ENCODE peak calls at places on chromosomes 2 and 18, in seven cellular contexts. One of them, this sample, is unnamed.

GRCh38 chr2:225667465-225667864 is 268.0 kb downstream of the NYAP2 start:
- DNase-seq in heart left ventricle: no peak
- DNase-seq in adrenal gland: no peak
- DNase-seq in K562: no peak
- DNase-seq in A549: no peak
- DNase-seq in body of pancreas: no peak
- DNase-seq in IMR-90: no peak
- DNase-seq in this sample: no peak

GRCh38 chr2:19217203-19217602 is 141.2 kb downstream of the OSR1 start:
- DNase-seq in heart left ventricle: no peak
- DNase-seq in adrenal gland: no peak
- DNase-seq in K562: no peak
- DNase-seq in A549: no peak
- DNase-seq in body of pancreas: no peak
- DNase-seq in IMR-90: no peak
- DNase-seq in this sample: no peak

GRCh38 chr18:68696937-68697336 is 18.0 kb downstream of the TMX3 start:
- DNase-seq in heart left ventricle: no peak
- DNase-seq in adrenal gland: no peak
- DNase-seq in K562: no peak
- DNase-seq in A549: no peak
- DNase-seq in body of pancreas: no peak
- DNase-seq in IMR-90: no peak
- DNase-seq in this sample: no peak

GRCh38 chr2:218028189-218028495 is 25.3 kb upstream of the TNS1 start:
- DNase-seq in heart left ventricle: no peak
- DNase-seq in adrenal gland: no peak
- DNase-seq in K562: no peak
- DNase-seq in A549: no peak
- DNase-seq in body of pancreas: no peak
- DNase-seq in IMR-90: no peak
- DNase-seq in this sample: no peak

GRCh38 chr18:22282311-22283235 is 113.2 kb downstream of the GATA6 start:
- DNase-seq in heart left ventricle: no peak
- DNase-seq in adrenal gland: no peak
- DNase-seq in K562: no peak
- DNase-seq in A549: peak
- DNase-seq in body of pancreas: no peak
- DNase-seq in IMR-90: peak
- DNase-seq in this sample: no peak

GRCh38 chr2:142462291-142462690 is 331.5 kb upstream of the LRP1B start:
- DNase-seq in heart left ventricle: no peak
- DNase-seq in adrenal gland: no peak
- DNase-seq in K562: no peak
- DNase-seq in A549: no peak
- DNase-seq in body of pancreas: no peak
- DNase-seq in IMR-90: no peak
- DNase-seq in this sample: no peak

GRCh38 chr2:8630676-8631464 is 51.0 kb upstream of the ID2 start:
- DNase-seq in heart left ventricle: no peak
- DNase-seq in adrenal gland: no peak
- DNase-seq in K562: no peak
- DNase-seq in A549: no peak
- DNase-seq in body of pancreas: no peak
- DNase-seq in IMR-90: no peak
- DNase-seq in this sample: peak

GRCh38 chr2:105243961-105244360 is 2.4 kb downstream of the GPR45 start:
- DNase-seq in heart left ventricle: no peak
- DNase-seq in adrenal gland: no peak
- DNase-seq in K562: peak
- DNase-seq in A549: no peak
- DNase-seq in body of pancreas: no peak
- DNase-seq in IMR-90: no peak
- DNase-seq in this sample: no peak

GRCh38 chr2:28649481-28650260 is 102.0 kb upstream of the PPP1CB start:
- DNase-seq in heart left ventricle: no peak
- DNase-seq in adrenal gland: no peak
- DNase-seq in K562: no peak
- DNase-seq in A549: no peak
- DNase-seq in body of pancreas: no peak
- DNase-seq in IMR-90: peak
- DNase-seq in this sample: no peak

GRCh38 chr2:20052872-20053281 is 1.4 kb upstream of the LAPTM4A start:
- DNase-seq in heart left ventricle: peak
- DNase-seq in adrenal gland: peak
- DNase-seq in K562: peak
- DNase-seq in A549: peak
- DNase-seq in body of pancreas: peak
- DNase-seq in IMR-90: peak
- DNase-seq in this sample: no peak

GRCh38 chr2:217643814-217644301 is 358.9 kb downstream of the TNS1 start:
- DNase-seq in heart left ventricle: no peak
- DNase-seq in adrenal gland: no peak
- DNase-seq in K562: no peak
- DNase-seq in A549: no peak
- DNase-seq in body of pancreas: no peak
- DNase-seq in IMR-90: no peak
- DNase-seq in this sample: no peak

GRCh38 chr2:230050151-230050550 is 18.6 kb downstream of the SLC16A14 start:
- DNase-seq in heart left ventricle: no peak
- DNase-seq in adrenal gland: no peak
- DNase-seq in K562: no peak
- DNase-seq in A549: no peak
- DNase-seq in body of pancreas: no peak
- DNase-seq in IMR-90: no peak
- DNase-seq in this sample: no peak

GRCh38 chr18:74598350-74599001 is 806 bp downstream of the ZNF407 start:
- DNase-seq in heart left ventricle: peak
- DNase-seq in adrenal gland: peak
- DNase-seq in K562: peak
- DNase-seq in A549: peak
- DNase-seq in body of pancreas: peak
- DNase-seq in IMR-90: peak
- DNase-seq in this sample: peak

GRCh38 chr2:2735041-2735440 is 404.0 kb upstream of the MYT1L start:
- DNase-seq in heart left ventricle: no peak
- DNase-seq in adrenal gland: no peak
- DNase-seq in K562: no peak
- DNase-seq in A549: no peak
- DNase-seq in body of pancreas: no peak
- DNase-seq in IMR-90: no peak
- DNase-seq in this sample: peak

GRCh38 chr2:3633982-3634630 is 23.9 kb upstream of the ALLC start:
- DNase-seq in heart left ventricle: no peak
- DNase-seq in adrenal gland: no peak
- DNase-seq in K562: no peak
- DNase-seq in A549: no peak
- DNase-seq in body of pancreas: no peak
- DNase-seq in IMR-90: no peak
- DNase-seq in this sample: peak

GRCh38 chr2:229713371-229714079 is 830 bp downstream of the DNER start:
- DNase-seq in heart left ventricle: peak
- DNase-seq in adrenal gland: peak
- DNase-seq in K562: no peak
- DNase-seq in A549: peak
- DNase-seq in body of pancreas: no peak
- DNase-seq in IMR-90: no peak
- DNase-seq in this sample: no peak

GRCh38 chr2:100895402-100895801 is 75.5 kb downstream of the NPAS2 start:
- DNase-seq in heart left ventricle: peak
- DNase-seq in adrenal gland: peak
- DNase-seq in K562: no peak
- DNase-seq in A549: no peak
- DNase-seq in body of pancreas: peak
- DNase-seq in IMR-90: no peak
- DNase-seq in this sample: no peak

GRCh38 chr2:29463181-29463900 is 348.1 kb downstream of the CLIP4 start:
- DNase-seq in heart left ventricle: no peak
- DNase-seq in adrenal gland: no peak
- DNase-seq in K562: no peak
- DNase-seq in A549: no peak
- DNase-seq in body of pancreas: no peak
- DNase-seq in IMR-90: peak
- DNase-seq in this sample: no peak

GRCh38 chr2:225233234-225233633 is 166.3 kb upstream of the NYAP2 start:
- DNase-seq in heart left ventricle: no peak
- DNase-seq in adrenal gland: no peak
- DNase-seq in K562: no peak
- DNase-seq in A549: no peak
- DNase-seq in body of pancreas: no peak
- DNase-seq in IMR-90: peak
- DNase-seq in this sample: no peak

GRCh38 chr2:141703506-141703905 is 427.3 kb downstream of the LRP1B start:
- DNase-seq in heart left ventricle: no peak
- DNase-seq in adrenal gland: no peak
- DNase-seq in K562: no peak
- DNase-seq in A549: no peak
- DNase-seq in body of pancreas: no peak
- DNase-seq in IMR-90: no peak
- DNase-seq in this sample: no peak

GRCh38 chr18:50356036-50356945 is 18.6 kb upstream of the SKA1 start:
- DNase-seq in heart left ventricle: no peak
- DNase-seq in adrenal gland: peak
- DNase-seq in K562: no peak
- DNase-seq in A549: no peak
- DNase-seq in body of pancreas: no peak
- DNase-seq in IMR-90: no peak
- DNase-seq in this sample: no peak

GRCh38 chr18:50359806-50360205 is 15.0 kb upstream of the SKA1 start:
- DNase-seq in heart left ventricle: no peak
- DNase-seq in adrenal gland: no peak
- DNase-seq in K562: no peak
- DNase-seq in A549: no peak
- DNase-seq in body of pancreas: no peak
- DNase-seq in IMR-90: no peak
- DNase-seq in this sample: no peak

DNA sequence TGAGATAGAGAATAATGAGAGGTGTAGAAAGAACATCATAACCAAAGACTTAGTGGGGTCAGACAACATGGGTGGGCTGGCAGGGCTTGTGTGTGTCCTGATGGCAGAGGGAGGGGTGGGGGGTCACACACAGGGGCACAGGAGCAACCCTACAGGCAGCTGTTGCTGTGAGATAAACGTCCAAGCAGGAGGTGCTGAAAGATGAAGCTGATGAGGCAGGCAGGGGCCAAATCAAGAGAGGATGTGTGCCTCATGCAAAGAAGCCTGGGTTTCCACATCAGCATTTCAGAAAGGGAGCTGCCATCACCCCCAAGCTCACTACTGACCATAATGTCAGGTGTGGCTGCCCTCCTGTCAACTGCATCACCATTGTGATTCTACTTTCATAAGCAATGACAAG is 16.0 kb upstream of the SKA1 start:
- DNase-seq in heart left ventricle: no peak
- DNase-seq in adrenal gland: no peak
- DNase-seq in K562: peak
- DNase-seq in A549: no peak
- DNase-seq in body of pancreas: no peak
- DNase-seq in IMR-90: no peak
- DNase-seq in this sample: no peak
- H3K27ac ChIP-seq in heart left ventricle: no peak
- H3K27ac ChIP-seq in adrenal gland: no peak
- H3K27ac ChIP-seq in K562: no peak
- H3K27ac ChIP-seq in A549: no peak
- H3K27ac ChIP-seq in body of pancreas: no peak
- H3K27ac ChIP-seq in IMR-90: no peak
- H3K27ac ChIP-seq in this sample: no peak

GRCh38 chr2:161974417-161974816 is 99.6 kb downstream of the DPP4 start:
- DNase-seq in heart left ventricle: no peak
- DNase-seq in adrenal gland: no peak
- DNase-seq in K562: no peak
- DNase-seq in A549: no peak
- DNase-seq in body of pancreas: no peak
- DNase-seq in IMR-90: no peak
- DNase-seq in this sample: no peak
- H3K4me3 ChIP-seq in heart left ventricle: no peak
- H3K4me3 ChIP-seq in adrenal gland: no peak
- H3K4me3 ChIP-seq in K562: no peak
- H3K4me3 ChIP-seq in A549: no peak
- H3K4me3 ChIP-seq in body of pancreas: no peak
- H3K4me3 ChIP-seq in IMR-90: no peak
- H3K4me3 ChIP-seq in this sample: no peak

DNA sequence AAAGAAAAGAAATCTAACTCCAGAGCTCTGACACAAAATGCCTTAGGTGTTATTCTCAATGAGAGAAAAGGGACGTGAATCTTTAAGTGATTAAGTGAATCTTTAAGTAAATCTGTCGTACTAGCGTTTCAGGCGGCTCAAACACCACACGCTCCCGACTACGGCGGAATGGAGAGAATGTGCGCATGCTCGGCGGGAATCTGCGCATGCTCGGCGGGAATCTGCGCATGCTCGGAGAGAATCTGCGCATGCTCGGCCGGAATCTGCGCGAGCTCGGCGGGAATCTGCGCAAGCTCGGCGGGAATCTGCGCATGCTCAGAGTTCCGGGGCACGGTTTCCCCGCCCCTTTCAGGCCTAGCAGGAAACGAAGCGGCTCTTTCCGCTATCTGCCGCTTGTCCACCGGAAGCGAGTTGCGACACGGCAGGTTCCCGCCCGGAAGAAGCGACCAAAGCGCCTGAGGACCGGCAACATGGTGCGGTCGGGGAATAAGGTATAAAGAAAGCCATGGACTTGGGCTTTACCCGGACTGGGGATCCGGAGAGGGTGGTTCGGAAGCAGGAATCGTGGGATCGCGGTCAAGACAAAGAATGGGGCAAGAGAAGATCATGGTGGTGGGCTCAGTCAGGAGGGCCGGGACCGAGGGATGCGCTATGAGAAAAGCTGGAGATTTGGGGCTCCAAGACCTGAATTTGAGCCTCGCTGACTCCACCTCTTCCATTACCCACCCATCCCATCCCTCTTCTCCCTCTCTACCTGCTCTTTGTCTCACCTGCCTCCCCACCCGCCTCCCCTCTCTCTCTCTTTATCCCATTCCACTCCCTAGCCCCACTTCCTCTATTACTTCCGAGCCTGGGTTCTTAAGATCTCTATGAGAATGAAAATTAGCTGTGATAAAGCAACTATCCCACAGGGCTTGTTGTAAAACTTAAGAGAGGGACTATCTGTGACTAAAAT is at the start of gene XRCC5:
- DNase-seq in heart left ventricle: peak
- DNase-seq in adrenal gland: peak
- DNase-seq in K562: peak
- DNase-seq in A549: peak
- DNase-seq in body of pancreas: peak
- DNase-seq in IMR-90: peak
- DNase-seq in this sample: peak
- TF ChIP-seq POLR2A in heart left ventricle: peak
- TF ChIP-seq POLR2A in adrenal gland: peak
- TF ChIP-seq POLR2A in K562: peak
- TF ChIP-seq POLR2A in A549: peak
- TF ChIP-seq POLR2A in body of pancreas: no peak
- TF ChIP-seq POLR2A in IMR-90: peak
- TF ChIP-seq POLR2A in this sample: peak

DNA sequence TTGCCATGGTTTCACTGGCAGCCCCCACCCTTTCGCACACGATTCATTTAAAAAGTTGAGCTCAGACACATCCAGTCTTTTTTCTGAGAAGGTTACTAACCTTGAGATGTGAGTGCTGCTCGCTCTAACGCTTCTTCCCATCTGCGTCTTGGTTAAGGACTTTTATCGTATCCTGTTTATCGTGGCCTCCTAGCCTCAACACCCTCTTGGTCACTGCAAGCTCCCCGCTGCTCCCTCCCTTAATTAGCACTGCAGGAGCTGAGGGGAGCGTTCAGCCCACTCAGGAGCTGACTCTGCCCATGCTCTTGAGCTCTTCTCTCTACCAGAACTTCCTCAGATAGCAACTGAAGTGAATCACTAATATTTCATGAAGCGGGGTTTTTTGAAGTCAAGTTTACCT is 9.0 kb upstream of the CD226 start:
- DNase-seq in heart left ventricle: no peak
- DNase-seq in adrenal gland: no peak
- DNase-seq in K562: no peak
- DNase-seq in A549: no peak
- DNase-seq in body of pancreas: no peak
- DNase-seq in IMR-90: no peak
- DNase-seq in this sample: no peak
- H3K27ac ChIP-seq in heart left ventricle: no peak
- H3K27ac ChIP-seq in adrenal gland: no peak
- H3K27ac ChIP-seq in K562: no peak
- H3K27ac ChIP-seq in A549: no peak
- H3K27ac ChIP-seq in body of pancreas: no peak
- H3K27ac ChIP-seq in IMR-90: no peak
- H3K27ac ChIP-seq in this sample: peak

This sample was measured in spleen.